ENCODE peak calls at places on chromosome 18, in four cellular contexts. H, F, U and Q are unnamed samples.

GRCh38 chr18:48149020-48149685 is 218.7 kb upstream of the SMAD2 start:
- DNase-seq in U (no peak), H (no peak), F (no peak), Q (no peak)

GRCh38 chr18:10524507-10525425 is 1.1 kb upstream of the NAPG start:
- DNase-seq in U (peak), F (no peak), H (no peak), Q (no peak)

GRCh38 chr18:52791321-52791720 is 451.3 kb downstream of the DCC start:
- DNase-seq in F (no peak), H (no peak), U (no peak), Q (no peak)

GRCh38 chr18:46419391-46420141 is 237.5 kb downstream of the LOXHD1 start:
- DNase-seq in H (no peak), U (peak), F (no peak), Q (no peak)

GRCh38 chr18:6009751-6010150 is 114.4 kb upstream of the TMEM200C start:
- DNase-seq in F (no peak), H (no peak), U (no peak), Q (no peak)

GRCh38 chr18:45689386-45689785 is 34.6 kb upstream of the SLC14A1 start:
- DNase-seq in H (no peak), F (no peak), U (no peak), Q (no peak)

GRCh38 chr18:33844232-33844631 is 266.2 kb downstream of the ASXL3 start:
- DNase-seq in H (no peak), U (no peak), F (no peak), Q (no peak)

GRCh38 chr18:58005036-58005435 is 39.0 kb upstream of the NEDD4L start:
- DNase-seq in U (no peak), F (no peak), H (no peak), Q (no peak)

GRCh38 chr18:11982981-11983380 is 1.7 kb downstream of the IMPA2 start:
- DNase-seq in U (no peak), F (no peak), H (no peak), Q (no peak)

GRCh38 chr18:37084912-37085311 is 256.0 kb downstream of the KIAA1328 start:
- DNase-seq in U (no peak), F (no peak), H (no peak), Q (no peak)

GRCh38 chr18:3510896-3511295 is 60.9 kb downstream of the TGIF1 start:
- DNase-seq in H (no peak), U (no peak), F (no peak), Q (no peak)

GRCh38 chr18:32177530-32177929 is 12.3 kb upstream of the MEP1B start:
- DNase-seq in F (no peak), H (no peak), U (no peak), Q (no peak)

GRCh38 chr18:45957100-45957499 is 10.0 kb downstream of the EPG5 start:
- DNase-seq in H (no peak), F (no peak), U (no peak), Q (no peak)

DNA sequence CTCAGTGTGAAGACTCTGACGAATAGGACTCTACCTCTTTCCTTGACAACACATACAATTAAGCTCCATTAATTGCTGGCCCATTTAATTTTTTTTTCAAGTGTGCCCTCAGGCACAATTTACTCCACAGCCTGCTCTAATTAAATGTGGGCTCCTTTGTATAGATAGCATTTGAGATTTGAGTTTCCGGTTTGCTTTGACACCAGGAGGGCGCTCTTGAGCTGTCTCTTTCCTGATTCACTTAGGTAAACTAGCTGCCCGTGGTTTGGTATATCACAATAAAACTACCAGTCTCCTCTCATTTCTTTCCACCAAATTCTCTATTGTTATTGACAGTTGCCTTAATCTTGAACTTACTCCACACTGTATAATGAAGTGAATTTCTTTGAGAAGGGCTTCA is 666.0 kb downstream of the DSC3 start:
- DNase-seq in H (no peak), F (no peak), U (no peak), Q (no peak)
- TF ChIP-seq CTCF in H (peak), F (no peak), U (no peak), Q (no peak)

DNA sequence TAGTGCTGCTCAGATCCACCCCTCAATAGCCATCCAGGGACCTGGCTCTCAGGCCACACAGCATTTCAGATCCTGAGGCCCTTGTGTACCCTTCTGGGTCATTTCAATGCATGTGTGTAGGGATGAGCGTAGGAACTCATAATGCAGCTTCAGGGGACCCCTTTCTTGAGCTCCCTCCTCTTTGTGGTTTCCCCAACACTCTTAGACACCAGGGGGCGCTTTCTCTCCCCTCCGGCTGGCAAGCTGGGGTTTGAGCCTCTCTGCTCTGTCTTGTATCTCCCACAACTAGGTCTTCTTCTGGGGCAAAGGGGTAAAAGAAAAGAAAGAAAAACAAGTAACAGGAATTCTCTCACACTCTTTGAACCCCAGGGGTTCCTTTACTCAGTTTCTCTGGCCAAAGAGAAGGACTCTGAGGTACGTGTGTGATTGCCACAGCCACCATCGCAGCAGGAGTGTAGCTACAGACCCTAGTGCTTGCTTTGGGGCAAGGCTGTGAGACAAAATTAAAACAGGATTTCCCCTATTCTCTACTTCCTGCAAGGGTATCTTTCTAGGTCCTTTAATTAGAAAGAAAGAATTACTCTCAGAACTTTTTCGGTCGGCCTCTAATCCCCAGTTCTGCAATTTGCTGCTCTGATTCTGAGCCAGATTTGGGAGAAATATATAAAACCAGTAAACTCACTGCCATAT is 38.0 kb downstream of the CABYR start:
- DNase-seq in U (peak), H (peak), F (peak), Q (peak)
- TF ChIP-seq CTCF in U (peak), H (peak), F (peak), Q (no peak)

GRCh38 chr18:73296686-73297085 is 428.9 kb upstream of the NETO1 start:
- DNase-seq in H (no peak), F (no peak), U (no peak), Q (no peak)
- TF ChIP-seq CTCF in H (no peak), F (no peak), U (no peak), Q (no peak)

GRCh38 chr18:13375302-13376255 is 157.0 kb downstream of the LDLRAD4 start:
- DNase-seq in F (peak), U (peak), H (peak), Q (peak)
- TF ChIP-seq CTCF in F (no peak), U (no peak), H (no peak), Q (no peak)

GRCh38 chr18:55779711-55780590 is 192.0 kb upstream of the TCF4 start:
- DNase-seq in F (peak), U (peak), H (peak), Q (no peak)
- TF ChIP-seq CTCF in F (peak), U (no peak), H (no peak), Q (peak)